ENCODE peak calls at places on chromosomes 13 and 19, in seven cellular contexts. X, S, L, Z, B, J and V are unnamed samples.

GRCh38 chr13:114099918-114100445 is 32.4 kb downstream of the RASA3 start:
- DNase-seq in X (peak), S (peak), L (peak), Z (peak), B (peak), J (peak), V (no peak)

GRCh38 chr13:36026556-36026955 is 104.6 kb downstream of the DCLK1 start:
- DNase-seq in X (no peak), S (no peak), L (no peak), Z (no peak), B (no peak), J (no peak), V (no peak)

GRCh38 chr13:92967923-92968322 is 258.7 kb upstream of the GPC6 start:
- DNase-seq in X (peak), S (no peak), L (peak), Z (no peak), B (no peak), J (no peak), V (no peak)

GRCh38 chr13:23859904-23860303 is 29.3 kb downstream of the MIPEP start:
- DNase-seq in X (no peak), S (no peak), L (no peak), Z (no peak), B (no peak), J (no peak), V (no peak)

GRCh38 chr13:98411013-98411412 is 165.9 kb downstream of the STK24 start:
- DNase-seq in X (no peak), S (no peak), L (no peak), Z (no peak), B (no peak), J (no peak), V (no peak)

GRCh38 chr13:84607614-84608013 is 725.3 kb upstream of the SLITRK1 start:
- DNase-seq in X (peak), S (no peak), L (no peak), Z (no peak), B (no peak), J (no peak), V (no peak)

GRCh38 chr13:48194392-48194754 is 38.6 kb upstream of the ITM2B start:
- DNase-seq in X (no peak), S (no peak), L (no peak), Z (no peak), B (no peak), J (no peak), V (no peak)

GRCh38 chr13:107576430-107576829 is 638.9 kb downstream of the LIG4 start:
- DNase-seq in X (peak), S (no peak), L (no peak), Z (no peak), B (no peak), J (no peak), V (no peak)

GRCh38 chr13:19605161-19605955 is 28.1 kb upstream of the MPHOSPH8 start:
- DNase-seq in X (peak), S (no peak), L (no peak), Z (no peak), B (no peak), J (no peak), V (no peak)

GRCh38 chr19:48333467-48334384 is 8.4 kb downstream of the EMP3 start:
- DNase-seq in X (peak), S (peak), L (peak), Z (peak), B (peak), J (peak), V (peak)

GRCh38 chr13:86792153-86792651 is 879.0 kb upstream of the SLITRK5 start:
- DNase-seq in X (no peak), S (no peak), L (no peak), Z (peak), B (no peak), J (no peak), V (no peak)

GRCh38 chr19:38792250-38793111 is 3.5 kb downstream of the LGALS7B start:
- DNase-seq in X (no peak), S (no peak), L (peak), Z (peak), B (peak), J (peak), V (no peak)

GRCh38 chr19:50510700-50511068 is 307 bp downstream of the JOSD2 start:
- DNase-seq in X (no peak), S (no peak), L (peak), Z (no peak), B (no peak), J (peak), V (no peak)

GRCh38 chr13:26557051-26557392 is 461 bp upstream of the WASF3 start:
- DNase-seq in X (no peak), S (no peak), L (no peak), Z (no peak), B (peak), J (no peak), V (no peak)

GRCh38 chr13:101521371-101521770 is 68.9 kb downstream of the ITGBL1 start:
- DNase-seq in X (no peak), S (no peak), L (no peak), Z (no peak), B (no peak), J (no peak), V (no peak)

GRCh38 chr13:29937836-29938235 is 87.4 kb upstream of the UBL3 start:
- DNase-seq in X (no peak), S (no peak), L (no peak), Z (peak), B (no peak), J (no peak), V (no peak)

GRCh38 chr13:34817246-34817645 is 124.8 kb upstream of the NBEA start:
- DNase-seq in X (no peak), S (no peak), L (no peak), Z (no peak), B (peak), J (no peak), V (no peak)

GRCh38 chr13:101383595-101383994 is 32.7 kb downstream of the NALCN start:
- DNase-seq in X (no peak), S (no peak), L (no peak), Z (no peak), B (no peak), J (no peak), V (no peak)

GRCh38 chr13:47188802-47189201 is 291.9 kb upstream of the HTR2A start:
- DNase-seq in X (peak), S (peak), L (peak), Z (no peak), B (no peak), J (no peak), V (no peak)

GRCh38 chr19:2149980-2150793 is 1.2 kb downstream of the AP3D1 start:
- DNase-seq in X (peak), S (peak), L (no peak), Z (no peak), B (no peak), J (no peak), V (no peak)

GRCh38 chr19:30074741-30075460 is 132.9 kb downstream of the URI1 start:
- DNase-seq in X (no peak), S (no peak), L (no peak), Z (no peak), B (no peak), J (no peak), V (no peak)

GRCh38 chr13:52665325-52665724 is 12.7 kb downstream of the SUGT1 start:
- DNase-seq in X (peak), S (peak), L (peak), Z (no peak), B (peak), J (no peak), V (no peak)

GRCh38 chr13:59261928-59262488 is 901.7 kb downstream of the DIAPH3 start:
- DNase-seq in X (peak), S (no peak), L (peak), Z (peak), B (no peak), J (peak), V (no peak)

GRCh38 chr13:92137519-92137918 is 739.1 kb downstream of the GPC5 start:
- DNase-seq in X (no peak), S (peak), L (no peak), Z (no peak), B (no peak), J (no peak), V (no peak)

GRCh38 chr19:54287456-54287855 is 6.5 kb upstream of the LILRB2 start:
- DNase-seq in X (peak), S (no peak), L (no peak), Z (no peak), B (no peak), J (no peak), V (no peak)

GRCh38 chr13:67792151-67792665 is 562.1 kb upstream of the PCDH9 start:
- DNase-seq in X (no peak), S (no peak), L (peak), Z (no peak), B (no peak), J (no peak), V (no peak)

GRCh38 chr13:96796234-96796633 is 198.0 kb downstream of the OXGR1 start:
- DNase-seq in X (no peak), S (no peak), L (no peak), Z (no peak), B (no peak), J (no peak), V (no peak)

GRCh38 chr13:27691207-27691606 is 69.5 kb downstream of the POLR1D start:
- DNase-seq in X (no peak), S (no peak), L (peak), Z (no peak), B (no peak), J (no peak), V (no peak)

GRCh38 chr19:49520705-49521319 is 7.0 kb upstream of the RCN3 start:
- DNase-seq in X (no peak), S (no peak), L (no peak), Z (no peak), B (no peak), J (no peak), V (no peak)

GRCh38 chr19:46404039-46404883 is 9.1 kb downstream of the CCDC8 start:
- DNase-seq in X (peak), S (peak), L (peak), Z (peak), B (no peak), J (peak), V (no peak)

GRCh38 chr19:38227272-38228004 is 3.4 kb upstream of the DPF1 start:
- DNase-seq in X (no peak), S (no peak), L (no peak), Z (no peak), B (no peak), J (no peak), V (no peak)

GRCh38 chr13:113979791-113980471 is 6.1 kb upstream of the C13orf46 start:
- DNase-seq in X (no peak), S (no peak), L (no peak), Z (no peak), B (no peak), J (no peak), V (no peak)

GRCh38 chr19:10543420-10544241 is at the start of gene ATG4D:
- DNase-seq in X (peak), S (peak), L (peak), Z (peak), B (peak), J (peak), V (peak)

GRCh38 chr19:29665826-29666633 is 769 bp downstream of the PLEKHF1 start:
- DNase-seq in X (peak), S (peak), L (peak), Z (peak), B (peak), J (peak), V (peak)

GRCh38 chr13:50015750-50016149 is 506 bp downstream of the KCNRG start:
- DNase-seq in X (no peak), S (no peak), L (peak), Z (no peak), B (no peak), J (no peak), V (no peak)

GRCh38 chr19:11856568-11857264 is 8.2 kb downstream of the ZNF439 start:
- DNase-seq in X (no peak), S (no peak), L (no peak), Z (no peak), B (peak), J (no peak), V (no peak)

GRCh38 chr13:76783798-76784197 is 102.4 kb downstream of the KCTD12 start:
- DNase-seq in X (no peak), S (no peak), L (peak), Z (peak), B (no peak), J (no peak), V (no peak)

GRCh38 chr13:82292334-82292733 is 1589.9 kb downstream of the SLITRK1 start:
- DNase-seq in X (no peak), S (no peak), L (no peak), Z (no peak), B (no peak), J (no peak), V (no peak)
- H3K4ac ChIP-seq in X (no peak), S (no peak), L (no peak), Z (no peak), B (no peak), J (no peak), V (no peak)

GRCh38 chr13:80447747-80448146 is 106.8 kb upstream of the SPRY2 start:
- DNase-seq in X (no peak), S (no peak), L (no peak), Z (no peak), B (no peak), J (no peak), V (no peak)

GRCh38 chr13:80448725-80449124 is 107.8 kb upstream of the SPRY2 start:
- DNase-seq in X (no peak), S (no peak), L (no peak), Z (no peak), B (no peak), J (no peak), V (no peak)

GRCh38 chr13:80454245-80454644 is 113.3 kb upstream of the SPRY2 start:
- DNase-seq in X (peak), S (no peak), L (no peak), Z (no peak), B (no peak), J (no peak), V (no peak)

GRCh38 chr13:80452279-80452678 is 111.4 kb upstream of the SPRY2 start:
- DNase-seq in X (no peak), S (no peak), L (no peak), Z (no peak), B (no peak), J (no peak), V (no peak)
- H3K4ac ChIP-seq in X (no peak), S (no peak), L (no peak), Z (no peak), B (no peak), J (no peak), V (no peak)

GRCh38 chr19:41793414-41793727 is 3.0 kb upstream of the CEACAM3 start:
- DNase-seq in X (no peak), S (no peak), L (no peak), Z (no peak), B (no peak), J (no peak), V (no peak)

GRCh38 chr19:41792513-41793413 is 3.6 kb upstream of the CEACAM3 start:
- DNase-seq in X (peak), S (no peak), L (peak), Z (peak), B (peak), J (peak), V (peak)

GRCh38 chr19:41799444-41800000 is 3.1 kb downstream of the CEACAM3 start:
- DNase-seq in X (no peak), S (no peak), L (no peak), Z (no peak), B (no peak), J (no peak), V (no peak)

GRCh38 chr19:41796362-41796761 is at the start of gene CEACAM3:
- DNase-seq in X (no peak), S (no peak), L (no peak), Z (no peak), B (no peak), J (no peak), V (no peak)

GRCh38 chr19:41795031-41795461 is 1.3 kb upstream of the CEACAM3 start:
- DNase-seq in X (peak), S (peak), L (peak), Z (peak), B (peak), J (peak), V (peak)
- H3K4ac ChIP-seq in X (no peak), S (no peak), L (no peak), Z (no peak), B (no peak), J (no peak), V (no peak)

GRCh38 chr19:536881-537404 is 5.4 kb downstream of the CDC34 start:
- DNase-seq in X (no peak), S (no peak), L (no peak), Z (no peak), B (no peak), J (no peak), V (no peak)

GRCh38 chr19:536031-536880 is 4.7 kb downstream of the CDC34 start:
- DNase-seq in X (no peak), S (no peak), L (no peak), Z (no peak), B (no peak), J (no peak), V (no peak)

GRCh38 chr19:539429-540030 is 4.3 kb upstream of the GZMM start:
- DNase-seq in X (no peak), S (no peak), L (no peak), Z (peak), B (no peak), J (no peak), V (no peak)

GRCh38 chr19:540867-541637 is 2.8 kb upstream of the GZMM start:
- DNase-seq in X (no peak), S (no peak), L (no peak), Z (peak), B (no peak), J (no peak), V (no peak)

DNA sequence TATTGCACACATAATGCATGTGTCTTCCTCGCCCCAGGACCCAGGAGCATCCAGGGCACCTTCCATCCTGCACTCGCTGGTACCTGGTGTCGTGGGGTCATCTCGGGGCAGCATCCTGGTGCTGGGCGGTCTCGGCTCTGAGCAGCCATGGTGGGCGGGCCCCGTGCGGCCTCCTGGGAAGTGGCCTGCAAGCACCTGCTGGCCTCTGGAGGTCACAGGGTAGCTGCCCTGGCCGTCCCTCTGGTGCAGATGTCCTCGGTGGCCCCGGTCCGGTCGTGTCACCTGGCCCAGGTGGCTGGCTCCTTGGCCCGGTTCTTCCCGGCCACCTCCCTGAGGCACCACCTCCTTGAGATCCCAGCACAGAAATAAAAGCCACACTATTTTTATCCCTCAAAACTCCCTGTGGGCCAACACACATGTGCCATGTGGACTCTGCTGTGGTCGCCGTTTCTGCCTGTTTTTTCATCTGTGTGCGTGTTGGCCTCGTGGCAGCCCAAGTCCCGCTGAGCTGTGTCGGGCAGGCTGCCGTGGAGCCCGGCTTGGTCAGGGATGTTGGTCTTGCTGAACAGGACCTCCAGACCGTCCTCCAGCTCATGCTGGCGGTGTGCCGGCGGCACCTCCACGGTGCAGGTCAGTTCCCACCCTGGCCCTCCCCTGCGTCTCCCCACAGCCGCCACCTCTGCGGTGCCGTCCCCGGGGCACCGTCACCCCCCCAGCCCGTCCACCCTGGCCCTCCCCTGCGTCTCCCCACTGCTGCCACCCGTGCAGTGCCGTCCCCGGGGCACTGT is 5.0 kb upstream of the GZMM start:
- DNase-seq in X (no peak), S (no peak), L (no peak), Z (no peak), B (no peak), J (no peak), V (no peak)
- H3K4ac ChIP-seq in X (no peak), S (no peak), L (no peak), Z (no peak), B (no peak), J (no peak), V (no peak)

DNA sequence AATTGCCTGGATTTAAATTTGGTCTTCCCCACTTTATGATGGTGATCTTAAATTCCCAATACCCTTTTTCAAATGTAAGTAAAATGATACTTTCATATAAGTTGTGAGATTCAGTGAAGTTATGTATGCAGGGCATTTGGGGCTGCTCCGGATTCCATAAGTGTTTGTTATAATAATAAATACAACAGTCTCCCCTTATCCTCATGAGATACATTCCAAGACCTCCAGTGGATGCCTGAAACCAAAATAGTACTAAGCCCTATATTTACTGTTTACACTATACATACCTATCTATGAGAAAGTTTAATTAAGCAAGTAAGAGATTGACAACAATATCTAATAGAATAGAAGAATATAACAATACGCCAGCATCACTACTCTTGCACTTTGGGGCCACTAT is 2237.8 kb downstream of the PCDH9 start:
- DNase-seq in X (peak), S (no peak), L (no peak), Z (no peak), B (no peak), J (no peak), V (no peak)
- H3K4ac ChIP-seq in X (no peak), S (no peak), L (no peak), Z (no peak), B (no peak), J (no peak), V (no peak)

DNA sequence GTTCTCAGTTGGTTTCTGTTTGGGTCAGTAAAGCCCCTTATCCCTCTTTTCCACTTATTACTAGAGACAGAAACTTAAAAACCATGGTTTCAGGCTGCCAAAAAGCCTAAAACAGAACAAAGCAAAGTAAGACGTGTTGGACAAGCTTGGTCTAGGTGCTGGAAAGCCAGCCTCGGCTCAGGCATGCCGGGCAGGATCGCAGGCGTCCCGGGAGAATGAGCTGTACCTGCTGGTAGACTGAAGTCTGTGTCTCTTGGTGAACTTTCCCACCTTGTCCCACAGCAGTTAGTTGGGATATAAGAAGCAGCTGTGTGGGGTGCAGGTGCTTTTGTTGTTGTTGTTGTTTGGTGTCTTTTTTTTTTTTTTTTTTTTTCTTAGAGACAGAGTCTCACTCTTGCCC is 20.8 kb downstream of the PRAM1 start:
- DNase-seq in X (no peak), S (no peak), L (no peak), Z (no peak), B (peak), J (no peak), V (no peak)
- H3K4ac ChIP-seq in X (no peak), S (no peak), L (no peak), Z (no peak), B (no peak), J (no peak), V (no peak)